ENCODE peak calls at places on chromosome 21, in five cellular contexts. N is GM12878, I is H1, S is SK-N-SH, G is HepG2. X is an unnamed sample.

GRCh38 chr21:33374080-33374873 is 28.9 kb upstream of the IFNGR2 start:
- DNase-seq in I (no peak), S (peak), N (no peak), G (peak), X (no peak)

GRCh38 chr21:33199516-33200217 is 30.1 kb upstream of the IFNAR2 start:
- DNase-seq in I (no peak), S (peak), N (peak), G (peak), X (no peak)

GRCh38 chr21:19507682-19508260 is 1104.2 kb upstream of the TMPRSS15 start:
- DNase-seq in S (peak), I (no peak), G (no peak), N (no peak), X (no peak)

GRCh38 chr21:25103500-25104207 is 503.6 kb downstream of the MRPL39 start:
- DNase-seq in N (no peak), S (no peak), I (no peak), G (no peak), X (no peak)

GRCh38 chr21:24290151-24290833 is 1317.0 kb downstream of the MRPL39 start:
- DNase-seq in S (no peak), I (no peak), N (no peak), G (no peak), X (no peak)

GRCh38 chr21:42227909-42228708 is 9.2 kb downstream of the ABCG1 start:
- DNase-seq in I (no peak), G (peak), N (peak), S (peak), X (peak)

GRCh38 chr21:25422610-25423608 is 184.4 kb downstream of the MRPL39 start:
- DNase-seq in S (no peak), N (no peak), I (no peak), G (no peak), X (no peak)

GRCh38 chr21:41631564-41632461 is 123.9 kb upstream of the TMPRSS2 start:
- DNase-seq in I (no peak), G (no peak), S (no peak), N (no peak), X (no peak)

GRCh38 chr21:25139390-25139789 is 467.9 kb downstream of the MRPL39 start:
- DNase-seq in I (no peak), S (no peak), G (no peak), N (no peak), X (no peak)

DNA sequence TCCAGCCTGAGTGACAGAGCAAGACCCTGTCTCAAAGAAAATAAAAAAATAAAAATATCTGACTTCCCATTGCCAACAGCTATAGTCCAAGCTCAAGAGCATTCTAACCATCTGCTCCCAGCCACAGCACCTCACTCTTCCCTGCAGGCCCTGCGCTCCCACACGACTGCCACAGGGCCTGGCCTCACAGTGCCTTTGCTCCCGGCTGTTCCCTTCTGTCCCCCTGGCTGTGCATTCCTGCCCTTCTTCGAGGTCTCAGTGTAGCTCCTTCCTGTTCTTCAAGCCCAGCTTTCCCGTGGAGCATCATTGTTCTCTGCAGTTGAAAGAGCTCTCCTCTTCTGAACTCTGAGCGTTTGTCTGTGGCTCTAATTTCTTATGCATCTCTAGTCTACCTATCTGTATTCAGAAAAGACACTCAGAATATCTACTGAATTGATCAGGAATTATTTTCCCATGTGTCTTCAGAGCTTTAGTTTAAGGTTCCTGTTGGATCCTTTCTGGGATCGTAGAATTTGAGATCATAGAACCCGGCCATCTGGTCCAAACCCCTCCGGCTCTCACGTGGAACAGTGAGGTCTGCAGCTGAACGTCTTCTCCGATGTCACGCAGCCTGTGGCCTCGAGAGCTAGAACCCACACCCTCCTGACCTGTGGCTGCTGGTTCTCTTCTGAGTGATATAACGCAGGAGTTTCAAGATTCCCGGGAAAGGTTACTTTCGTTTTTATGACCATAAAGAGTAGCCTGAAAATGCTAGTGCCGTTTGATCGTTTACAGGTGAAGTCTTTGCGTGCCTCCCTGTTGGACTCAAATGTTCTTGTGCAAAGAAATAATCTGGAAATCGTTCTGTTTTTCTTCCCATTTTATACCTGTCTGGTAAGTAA is 54.4 kb downstream of the DOP1B start:
- DNase-seq in S (no peak), N (no peak), I (no peak), G (no peak), X (no peak)
- TF ChIP-seq TAF1 in S (no peak), N (no peak), I (no peak), G (no peak), X (no peak)

GRCh38 chr21:39007985-39008384 is 175.3 kb downstream of the PSMG1 start:
- DNase-seq in N (no peak), I (no peak), G (no peak), S (no peak), X (no peak)

GRCh38 chr21:39006653-39007417 is 176.4 kb downstream of the PSMG1 start:
- DNase-seq in I (no peak), N (no peak), S (no peak), G (no peak), X (no peak)

GRCh38 chr21:39003982-39004775 is 179.1 kb downstream of the PSMG1 start:
- DNase-seq in I (no peak), N (no peak), S (no peak), G (no peak), X (no peak)

GRCh38 chr21:39007532-39007931 is 175.7 kb downstream of the PSMG1 start:
- DNase-seq in G (no peak), N (no peak), S (no peak), I (no peak), X (no peak)

DNA sequence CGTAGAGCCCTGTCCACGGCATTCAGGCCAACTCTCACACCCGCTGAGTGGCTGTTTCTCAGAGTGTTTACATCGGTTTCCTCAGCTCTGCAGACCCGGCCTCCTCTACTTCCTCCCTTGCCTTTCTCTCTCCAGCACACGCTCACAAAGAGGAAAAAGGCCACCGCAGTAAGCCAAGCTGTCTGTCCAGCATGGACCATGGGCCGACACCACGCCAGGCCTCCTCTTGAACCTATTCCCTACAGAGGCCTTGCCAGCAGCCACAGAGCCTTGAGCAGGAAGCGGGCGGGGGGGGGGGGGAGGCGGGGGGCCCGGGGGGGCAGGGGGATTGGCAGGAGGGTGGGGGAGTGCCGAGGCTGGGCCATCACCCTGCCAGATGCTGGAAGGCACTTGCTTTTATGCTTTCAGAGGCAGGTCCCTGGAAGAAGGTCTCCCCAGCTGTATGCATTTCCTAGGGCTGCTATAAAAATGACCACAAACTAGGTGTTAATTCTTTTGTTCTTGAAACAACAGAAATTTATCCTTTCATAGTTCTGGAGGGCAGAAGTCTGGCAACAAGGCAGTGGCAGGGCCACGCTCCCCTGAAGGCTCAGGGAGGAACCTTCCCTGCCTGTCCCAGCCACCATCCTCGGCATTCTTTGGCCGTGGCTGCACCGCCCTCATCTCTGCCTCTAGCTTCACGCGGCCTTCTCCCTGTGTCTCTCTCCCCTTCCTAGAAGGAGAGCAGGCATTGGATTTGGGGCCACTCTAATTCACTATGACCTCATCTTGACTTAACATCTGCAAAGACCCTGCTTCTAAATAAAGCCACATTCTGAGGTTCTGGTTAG is 178.3 kb downstream of the PSMG1 start:
- DNase-seq in N (no peak), S (peak), I (no peak), G (no peak), X (no peak)
- TF ChIP-seq TAF1 in N (no peak), S (no peak), I (no peak), G (no peak), X (no peak)

GRCh38 chr21:36847189-36847588 is 119.3 kb downstream of the HLCS start:
- DNase-seq in I (no peak), N (no peak), G (peak), S (no peak), X (no peak)
- TF ChIP-seq TAF1 in I (no peak), N (no peak), G (no peak), S (no peak), X (no peak)

DNA sequence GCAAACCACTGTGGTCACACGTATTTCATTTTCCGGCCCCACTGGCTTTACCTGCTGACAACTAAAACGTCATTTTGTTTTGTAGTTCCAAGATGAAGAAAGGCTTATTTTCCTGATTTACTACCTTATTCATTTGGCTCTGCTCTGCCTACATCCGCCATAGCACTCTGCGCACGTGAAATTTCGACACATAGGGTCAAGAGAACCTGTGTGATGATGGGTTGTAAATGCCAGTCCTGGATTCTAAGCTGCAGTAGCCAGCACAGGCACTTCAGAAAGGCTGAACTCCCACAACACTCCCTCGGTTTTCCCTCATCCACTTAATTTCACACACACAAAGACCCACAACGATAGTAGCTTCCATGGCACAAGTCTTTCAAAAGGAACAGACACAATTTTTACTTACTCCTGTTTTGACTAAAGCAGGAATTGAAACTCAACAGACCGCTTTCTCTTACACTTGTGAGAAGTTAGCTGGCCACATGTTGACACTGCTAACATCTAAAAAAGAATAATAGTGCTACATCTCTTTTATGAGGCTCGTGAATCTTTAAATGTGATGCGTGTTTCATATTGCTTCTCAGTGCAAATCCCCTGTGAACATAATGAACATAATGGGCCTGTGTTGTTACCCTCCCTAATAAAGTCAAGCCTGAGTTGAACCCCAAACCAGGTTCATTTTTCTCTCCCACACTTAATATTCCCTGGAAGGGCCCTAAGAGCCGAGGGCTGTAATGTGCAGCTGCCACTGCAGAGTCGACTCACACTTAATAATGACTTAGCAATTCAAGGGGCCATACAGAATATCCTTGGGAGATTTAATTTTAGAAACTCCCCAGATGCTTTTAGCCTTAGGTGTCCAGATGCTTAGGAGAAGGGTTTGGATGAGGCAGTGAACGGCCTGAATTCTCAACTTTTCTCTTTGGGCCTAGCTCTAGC is 1.5 kb upstream of the RUNX1 start:
- DNase-seq in N (no peak), G (no peak), I (no peak), S (no peak), X (no peak)
- TF ChIP-seq TAF1 in N (no peak), G (no peak), I (no peak), S (no peak), X (no peak)

GRCh38 chr21:28949318-28949717 is 43.4 kb downstream of the LTN1 start:
- DNase-seq in G (no peak), N (no peak), I (no peak), S (no peak), X (no peak)
- TF ChIP-seq TAF1 in G (no peak), N (no peak), I (no peak), S (no peak), X (no peak)

DNA sequence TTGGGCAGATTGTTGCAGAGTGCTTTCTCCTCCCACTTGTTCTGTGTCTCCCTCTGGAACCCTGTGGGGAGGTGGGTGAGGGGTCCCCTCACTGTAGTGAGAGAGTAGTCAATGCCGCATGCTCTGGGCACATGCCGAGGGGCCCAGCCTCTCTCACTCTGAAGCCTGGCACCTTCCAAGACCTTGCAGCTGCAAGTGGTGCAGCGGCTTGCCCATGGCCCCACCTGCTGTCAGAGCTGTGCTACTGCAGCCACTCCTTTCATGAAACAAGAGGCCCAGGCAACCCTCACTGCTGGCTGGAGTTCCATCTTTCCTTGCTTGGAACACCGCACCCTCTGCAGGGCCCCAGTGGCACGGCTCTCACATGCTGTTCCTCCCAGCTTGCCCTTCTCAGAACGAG is 58.4 kb upstream of the COL6A1 start:
- DNase-seq in I (peak), N (no peak), G (peak), S (peak), X (no peak)
- TF ChIP-seq TAF1 in I (no peak), N (no peak), G (no peak), S (no peak), X (no peak)

DNA sequence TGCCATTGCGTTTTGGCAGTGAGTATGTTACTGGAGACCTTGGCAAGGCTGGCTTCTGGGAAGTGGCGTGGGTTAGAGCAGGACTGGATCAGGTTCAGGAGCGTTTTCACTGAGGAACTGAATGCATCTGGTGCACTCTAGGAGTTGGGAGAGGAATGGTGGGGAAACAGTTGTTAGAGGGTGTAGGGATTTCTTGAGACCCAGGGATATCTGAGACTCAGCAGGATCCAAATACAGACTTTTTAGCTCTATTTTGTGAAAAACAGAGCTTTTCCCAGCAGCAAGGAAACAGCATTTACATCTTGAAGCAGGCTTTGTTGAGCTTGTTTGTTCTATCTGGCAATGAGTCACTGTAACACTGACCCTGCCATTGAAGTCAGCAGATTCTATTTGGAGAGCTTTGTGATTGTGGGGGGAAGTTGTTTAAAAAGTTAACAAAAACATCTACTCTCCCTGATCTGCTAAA is 56.9 kb upstream of the NRIP1 start:
- DNase-seq in I (no peak), S (no peak), N (no peak), G (peak), X (no peak)
- TF ChIP-seq TAF1 in I (no peak), S (no peak), N (no peak), G (peak), X (no peak)

DNA sequence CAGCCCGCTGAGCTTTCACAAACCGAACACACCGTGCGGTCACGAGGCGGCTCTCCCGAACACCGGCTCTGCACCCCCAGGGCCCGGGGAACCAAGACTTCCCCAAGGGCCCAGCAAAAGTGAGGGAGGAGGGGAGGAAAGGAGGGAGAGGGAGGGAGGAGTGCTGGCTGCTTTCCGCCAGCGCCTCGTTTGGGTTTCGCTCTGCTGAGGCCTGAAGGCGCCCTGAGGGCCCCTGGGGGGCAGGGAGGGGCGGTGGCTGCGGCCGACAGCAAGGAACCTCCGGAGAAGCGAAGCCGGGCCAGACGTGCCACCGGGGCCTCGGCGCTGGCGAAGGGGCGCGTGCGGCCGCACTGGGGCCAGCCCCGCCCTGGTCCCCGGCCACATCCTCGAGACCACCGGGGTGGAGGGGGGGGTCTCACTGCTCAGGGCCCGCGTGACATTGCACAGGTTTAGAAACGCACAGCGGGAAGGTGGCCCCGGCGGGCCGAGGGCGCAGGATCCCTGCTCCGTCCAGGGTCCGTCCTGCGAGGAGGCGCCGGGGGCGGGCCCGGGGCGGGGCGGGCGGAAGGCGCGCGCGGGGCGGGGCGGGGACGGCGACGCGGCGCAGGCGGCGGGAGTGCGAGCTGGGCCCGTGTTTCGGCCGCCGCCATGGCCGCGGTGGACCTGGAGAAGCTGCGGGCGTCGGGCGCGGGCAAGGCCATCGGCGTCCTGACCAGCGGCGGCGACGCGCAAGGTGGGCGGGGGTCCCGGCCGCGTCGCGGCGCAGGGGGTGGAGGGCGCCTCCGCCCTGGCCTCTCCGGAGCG is at the start of gene PFKL:
- DNase-seq in I (peak), G (peak), N (peak), S (peak), X (peak)
- TF ChIP-seq TAF1 in I (peak), G (peak), N (peak), S (no peak), X (peak)

GRCh38 chr21:26781331-26781730 is 63.9 kb downstream of the ADAMTS1 start:
- DNase-seq in G (no peak), N (no peak), S (no peak), I (no peak), X (no peak)
- TF ChIP-seq TAF1 in G (no peak), N (no peak), S (no peak), I (no peak), X (no peak)